ENCODE peak calls at places on chromosomes 3 and 15, in seven cellular contexts. V is AG04450; D is mesendoderm; S is psoas muscle; P is AG09309; O is CD8-positive, alpha-beta T cell; Y is heart left ventricle. X is an unnamed sample.

GRCh38 chr3:64299206-64299605 is 73.9 kb upstream of the PRICKLE2 start:
- DNase-seq in V (no peak), D (no peak), S (no peak), P (no peak), O (no peak), Y (no peak), X (no peak)

GRCh38 chr3:190024912-190025311 is 95.8 kb downstream of the P3H2 start:
- DNase-seq in V (no peak), D (no peak), S (no peak), P (no peak), O (no peak), Y (no peak), X (no peak)

GRCh38 chr15:26864664-26865191 is 2.1 kb upstream of the GABRA5 start:
- DNase-seq in V (no peak), D (peak), S (no peak), P (peak), O (no peak), Y (no peak), X (peak)

GRCh38 chr15:97961067-97961954 is 808 bp downstream of the ARRDC4 start:
- DNase-seq in V (no peak), D (peak), S (peak), P (no peak), O (no peak), Y (peak), X (no peak)

GRCh38 chr15:88256261-88257230 is at the start of gene NTRK3:
- DNase-seq in V (no peak), D (peak), S (no peak), P (no peak), O (no peak), Y (no peak), X (no peak)

GRCh38 chr3:104273046-104273649 is 1093.6 kb upstream of the ALCAM start:
- DNase-seq in V (no peak), D (peak), S (no peak), P (peak), O (no peak), Y (no peak), X (peak)

GRCh38 chr3:82294609-82295008 is 533.2 kb upstream of the GBE1 start:
- DNase-seq in V (no peak), D (no peak), S (no peak), P (no peak), O (no peak), Y (no peak), X (peak)

GRCh38 chr3:188246905-188247304 is 92.9 kb downstream of the LPP start:
- DNase-seq in V (no peak), D (no peak), S (no peak), P (no peak), O (no peak), Y (no peak), X (no peak)

GRCh38 chr15:75114327-75114726 is 87.4 kb upstream of the C15orf39 start:
- DNase-seq in V (no peak), D (no peak), S (no peak), P (no peak), O (no peak), Y (no peak), X (no peak)

GRCh38 chr15:48833526-48833925 is 22.7 kb upstream of the CEP152 start:
- DNase-seq in V (no peak), D (peak), S (no peak), P (no peak), O (no peak), Y (no peak), X (no peak)

GRCh38 chr15:51936119-51936478 is 35.5 kb downstream of the LEO1 start:
- DNase-seq in V (no peak), D (peak), S (no peak), P (no peak), O (no peak), Y (no peak), X (no peak)

GRCh38 chr3:197750863-197751737 is 1.4 kb downstream of the FYTTD1 start:
- DNase-seq in V (no peak), D (peak), S (peak), P (no peak), O (no peak), Y (peak), X (no peak)

GRCh38 chr15:57537951-57538506 is 53.7 kb upstream of the MYZAP start:
- DNase-seq in V (no peak), D (no peak), S (no peak), P (no peak), O (no peak), Y (no peak), X (no peak)
- H3K4me3 ChIP-seq in V (no peak), D (no peak), S (no peak), P (no peak), O (no peak), Y (no peak), X (no peak)

DNA sequence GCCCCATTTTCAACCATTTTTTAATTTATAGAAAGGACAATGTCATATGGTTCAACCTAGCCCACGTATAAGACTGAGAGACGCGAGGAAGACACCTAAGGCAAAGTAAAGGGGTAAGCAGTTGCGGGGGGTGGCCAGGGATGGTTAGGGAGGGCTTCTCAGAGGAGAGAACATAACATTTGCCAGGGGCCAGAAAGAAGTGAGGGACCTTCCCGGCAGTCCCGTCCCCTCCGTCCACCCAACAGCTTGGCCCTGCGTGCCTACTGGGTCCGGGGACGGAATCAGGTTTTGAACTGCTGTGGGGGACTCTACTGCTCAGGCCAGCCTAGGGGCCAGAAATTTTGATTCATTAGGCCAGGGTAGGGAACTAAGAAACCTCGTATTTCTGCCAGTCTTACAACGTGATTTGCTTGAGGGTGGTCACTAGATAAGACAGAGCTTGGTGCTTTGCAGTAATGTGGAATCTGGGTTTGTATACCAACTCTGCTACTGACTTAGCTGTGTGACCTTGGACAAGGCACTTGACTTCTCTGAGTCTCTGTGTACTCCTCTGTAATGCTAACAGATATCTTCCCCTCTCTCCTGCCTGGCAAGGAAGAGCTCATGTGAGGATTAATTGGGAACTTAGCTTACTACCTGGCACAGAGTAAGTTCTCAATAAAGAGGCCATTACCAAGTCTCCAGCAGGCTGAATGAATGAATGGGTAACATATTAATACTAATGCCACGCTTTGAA is 734 bp upstream of the SLC6A20 start:
- DNase-seq in V (no peak), D (no peak), S (no peak), P (no peak), O (no peak), Y (no peak), X (no peak)
- H3K4me3 ChIP-seq in V (no peak), D (no peak), S (peak), P (no peak), O (no peak), Y (no peak), X (no peak)

GRCh38 chr3:18199757-18200156 is 225.4 kb downstream of the SATB1 start:
- DNase-seq in V (no peak), D (no peak), S (no peak), P (no peak), O (no peak), Y (no peak), X (no peak)

GRCh38 chr3:18190646-18191045 is 234.5 kb downstream of the SATB1 start:
- DNase-seq in V (no peak), D (peak), S (no peak), P (peak), O (no peak), Y (no peak), X (no peak)

GRCh38 chr3:18189651-18190050 is 235.5 kb downstream of the SATB1 start:
- DNase-seq in V (no peak), D (no peak), S (no peak), P (peak), O (no peak), Y (no peak), X (peak)

GRCh38 chr3:18195836-18196235 is 229.3 kb downstream of the SATB1 start:
- DNase-seq in V (no peak), D (no peak), S (no peak), P (no peak), O (no peak), Y (no peak), X (no peak)

DNA sequence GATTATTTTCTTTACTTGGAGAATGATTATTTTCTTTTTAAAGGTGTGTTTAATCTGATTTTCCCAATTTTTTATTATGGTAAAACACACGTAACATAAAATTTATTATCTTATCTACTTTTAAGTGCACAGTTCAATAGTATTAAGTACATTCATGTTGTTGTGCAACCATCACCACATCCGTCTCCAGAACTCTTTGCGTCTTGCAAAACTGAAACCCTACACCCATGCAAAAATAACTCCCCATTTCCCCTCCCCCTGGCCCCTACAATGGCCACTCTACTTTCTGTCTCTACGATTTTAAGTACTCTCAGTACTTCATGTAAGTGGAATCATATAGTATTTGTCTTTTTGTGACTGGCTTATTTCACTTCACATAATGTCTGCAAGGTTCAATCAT is 230.7 kb downstream of the SATB1 start:
- DNase-seq in V (no peak), D (no peak), S (no peak), P (no peak), O (no peak), Y (no peak), X (peak)
- H3K4me3 ChIP-seq in V (no peak), D (no peak), S (no peak), P (no peak), O (no peak), Y (no peak), X (no peak)

DNA sequence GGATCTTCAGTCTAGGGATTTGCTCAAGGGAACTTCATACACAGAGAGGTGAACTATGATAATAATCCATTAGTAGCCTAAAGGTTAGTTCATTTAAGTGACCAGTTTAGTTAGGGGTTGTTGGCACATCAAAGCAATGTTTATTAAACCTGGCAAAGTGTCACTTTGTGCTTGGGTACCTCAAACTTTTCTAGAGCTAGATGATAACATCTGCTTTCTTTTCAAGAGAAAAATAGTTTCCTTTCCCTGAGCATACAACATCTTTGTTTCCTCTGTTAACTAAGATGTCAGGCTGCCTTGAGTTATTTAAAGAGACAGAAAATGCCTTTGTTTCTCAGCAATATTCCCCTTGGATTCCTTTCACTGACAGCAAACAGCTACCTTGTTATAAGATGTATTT is 26.7 kb upstream of the SMAD3 start:
- DNase-seq in V (no peak), D (no peak), S (no peak), P (no peak), O (no peak), Y (no peak), X (no peak)
- H3K4me3 ChIP-seq in V (no peak), D (no peak), S (no peak), P (no peak), O (no peak), Y (no peak), X (no peak)